ENCODE peak calls at places on chromosome 12, in ten cellular contexts. B is lung, K is breast epithelium, T is mucosa of descending colon, J is heart left ventricle, O is colonic mucosa, L is A549, I is tibial artery, R is ovary, A is esophagus muscularis mucosa. X is an unnamed sample. For H3K9me3, the result is how much of the 10 kb centered on the place peaks cover.

GRCh38 chr12:124720687-124721500 is 142.8 kb downstream of the SCARB1 start:
- DNase-seq in B (no peak), K (peak), T (no peak), J (no peak), O (no peak), L (peak), I (no peak), R (no peak), A (no peak), X (no peak)

GRCh38 chr12:48815281-48816110 is 2.8 kb upstream of the CACNB3 start:
- DNase-seq in B (peak), K (peak), T (peak), J (peak), O (peak), L (peak), I (peak), R (peak), A (peak), X (peak)

GRCh38 chr12:11877869-11878780 is 192.6 kb upstream of the BCL2L14 start:
- DNase-seq in B (no peak), K (no peak), T (peak), J (peak), O (peak), L (peak), I (peak), R (no peak), A (no peak), X (peak)

GRCh38 chr12:71415336-71416231 is 24.0 kb upstream of the LGR5 start:
- DNase-seq in B (no peak), K (no peak), T (no peak), J (no peak), O (peak), L (peak), I (no peak), R (no peak), A (no peak), X (no peak)

GRCh38 chr12:76558684-76559276 is 791 bp downstream of the OSBPL8 start:
- DNase-seq in B (peak), K (peak), T (peak), J (peak), O (peak), L (peak), I (peak), R (peak), A (no peak), X (peak)

GRCh38 chr12:69254046-69254445 is 14.7 kb downstream of the CPSF6 start:
- DNase-seq in B (no peak), K (no peak), T (no peak), J (no peak), O (no peak), L (peak), I (no peak), R (no peak), A (no peak), X (no peak)

GRCh38 chr12:26648999-26649398 is 184.0 kb downstream of the ITPR2 start:
- DNase-seq in B (no peak), K (no peak), T (no peak), J (no peak), O (no peak), L (no peak), I (no peak), R (no peak), A (no peak), X (no peak)

GRCh38 chr12:107282628-107283027 is 189.3 kb upstream of the CRY1 start:
- DNase-seq in B (no peak), K (no peak), T (no peak), J (no peak), O (no peak), L (no peak), I (no peak), R (no peak), A (peak), X (no peak)

GRCh38 chr12:74370608-74371216 is 166.9 kb upstream of the ATXN7L3B start:
- DNase-seq in B (no peak), K (no peak), T (no peak), J (no peak), O (no peak), L (peak), I (no peak), R (no peak), A (no peak), X (no peak)

GRCh38 chr12:79769860-79770485 is 79.2 kb upstream of the PAWR start:
- DNase-seq in B (no peak), K (no peak), T (no peak), J (no peak), O (no peak), L (no peak), I (no peak), R (no peak), A (no peak), X (no peak)

GRCh38 chr12:75553398-75553797 is 42.0 kb upstream of the KRR1 start:
- DNase-seq in B (no peak), K (no peak), T (no peak), J (no peak), O (no peak), L (no peak), I (no peak), R (no peak), A (no peak), X (no peak)

GRCh38 chr12:16189849-16190248 is 87.6 kb downstream of the SLC15A5 start:
- DNase-seq in B (no peak), K (no peak), T (no peak), J (no peak), O (no peak), L (peak), I (no peak), R (no peak), A (no peak), X (no peak)

GRCh38 chr12:75437564-75437963 is 43.0 kb upstream of the GLIPR1 start:
- DNase-seq in B (no peak), K (no peak), T (no peak), J (no peak), O (no peak), L (peak), I (no peak), R (no peak), A (no peak), X (no peak)

GRCh38 chr12:10690906-10691305 is 17.1 kb upstream of the STYK1 start:
- DNase-seq in B (no peak), K (no peak), T (no peak), J (no peak), O (no peak), L (no peak), I (no peak), R (no peak), A (no peak), X (no peak)

GRCh38 chr12:76123301-76124212 is 39.1 kb upstream of the NAP1L1 start:
- DNase-seq in B (no peak), K (no peak), T (no peak), J (no peak), O (no peak), L (no peak), I (no peak), R (no peak), A (peak), X (no peak)

GRCh38 chr12:2498961-2499500 is 295.7 kb upstream of the FKBP4 start:
- DNase-seq in B (no peak), K (no peak), T (peak), J (no peak), O (peak), L (no peak), I (no peak), R (no peak), A (no peak), X (no peak)

GRCh38 chr12:85468356-85469157 is 188.5 kb downstream of the ALX1 start:
- DNase-seq in B (peak), K (no peak), T (no peak), J (no peak), O (peak), L (peak), I (no peak), R (peak), A (no peak), X (no peak)

GRCh38 chr12:95648990-95649791 is 97.9 kb upstream of the USP44 start:
- DNase-seq in B (no peak), K (no peak), T (no peak), J (no peak), O (peak), L (peak), I (no peak), R (no peak), A (no peak), X (no peak)

GRCh38 chr12:10801727-10802126 is 700 bp downstream of the TAS2R7 start:
- DNase-seq in B (no peak), K (no peak), T (no peak), J (no peak), O (no peak), L (no peak), I (no peak), R (no peak), A (no peak), X (no peak)

GRCh38 chr12:68971404-68971803 is 38.4 kb upstream of the CPM start:
- DNase-seq in B (peak), K (no peak), T (no peak), J (no peak), O (no peak), L (peak), I (no peak), R (no peak), A (no peak), X (no peak)

GRCh38 chr12:124848621-124849380 is 14.9 kb downstream of the SCARB1 start:
- DNase-seq in B (no peak), K (no peak), T (no peak), J (no peak), O (no peak), L (no peak), I (no peak), R (no peak), A (no peak), X (no peak)

GRCh38 chr12:91785655-91786489 is 359.8 kb downstream of the BTG1 start:
- DNase-seq in B (no peak), K (no peak), T (no peak), J (no peak), O (no peak), L (no peak), I (no peak), R (no peak), A (no peak), X (no peak)

GRCh38 chr12:14774074-14774943 is 29.0 kb downstream of the WBP11 start:
- DNase-seq in B (peak), K (peak), T (peak), J (peak), O (peak), L (peak), I (peak), R (peak), A (peak), X (peak)

GRCh38 chr12:108806350-108806749 is 51.0 kb downstream of the SSH1 start:
- DNase-seq in B (no peak), K (no peak), T (no peak), J (no peak), O (no peak), L (no peak), I (no peak), R (no peak), A (no peak), X (no peak)

GRCh38 chr12:81022531-81022930 is 55.3 kb upstream of the ACSS3 start:
- DNase-seq in B (no peak), K (no peak), T (no peak), J (no peak), O (no peak), L (no peak), I (no peak), R (no peak), A (no peak), X (no peak)

GRCh38 chr12:49874142-49874897 is 29.4 kb downstream of the FAIM2 start:
- DNase-seq in B (no peak), K (no peak), T (no peak), J (peak), O (no peak), L (no peak), I (no peak), R (peak), A (no peak), X (no peak)

GRCh38 chr12:82803201-82803600 is 116.5 kb downstream of the TMTC2 start:
- DNase-seq in B (no peak), K (no peak), T (no peak), J (no peak), O (no peak), L (no peak), I (no peak), R (no peak), A (no peak), X (no peak)

GRCh38 chr12:15599266-15600037 is 189.7 kb downstream of the EPS8 start:
- DNase-seq in B (peak), K (no peak), T (no peak), J (no peak), O (no peak), L (peak), I (no peak), R (no peak), A (no peak), X (peak)

GRCh38 chr12:31900271-31900670 is 58.9 kb upstream of the RESF1 start:
- DNase-seq in B (no peak), K (no peak), T (no peak), J (no peak), O (no peak), L (no peak), I (no peak), R (no peak), A (no peak), X (no peak)

DNA sequence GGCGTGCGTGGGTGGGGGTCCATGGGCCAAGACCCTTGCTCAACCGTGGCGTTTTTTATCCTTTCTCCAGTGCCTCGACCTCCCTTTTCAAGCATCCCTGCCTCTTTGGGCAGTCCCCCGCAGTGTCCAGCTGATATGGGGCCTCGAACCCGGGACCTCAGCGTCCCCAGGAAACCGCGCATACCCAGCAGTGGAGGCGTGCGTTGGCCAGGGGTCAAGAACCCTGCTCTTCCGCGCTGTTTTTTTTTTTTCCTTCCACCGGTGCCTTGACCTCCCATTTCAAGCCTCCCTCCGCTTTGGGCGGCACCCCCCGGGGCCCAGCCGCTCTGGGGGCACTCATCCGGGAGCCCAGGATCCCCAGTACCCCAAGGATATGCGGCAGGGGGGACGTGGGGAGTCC is 325.8 kb downstream of the ALG10 start:
- DNase-seq in B (no peak), K (no peak), T (no peak), J (no peak), O (no peak), L (peak), I (no peak), R (no peak), A (no peak), X (no peak)
- H3K9me3 ChIP-seq in B (under half), K (half or more), T (half or more), J (under half), O (under half), L (under half), I (under half), R (under half), A (under half), X (under half)

GRCh38 chr12:128627659-128628058 is 196.1 kb downstream of the SLC15A4 start:
- DNase-seq in B (no peak), K (no peak), T (no peak), J (no peak), O (no peak), L (no peak), I (no peak), R (no peak), A (no peak), X (no peak)
- TF ChIP-seq CTCF in B (no peak), K (no peak), T (no peak), J (no peak), O (no peak), L (no peak), I (no peak), R (no peak), A (no peak), X (no peak)

DNA sequence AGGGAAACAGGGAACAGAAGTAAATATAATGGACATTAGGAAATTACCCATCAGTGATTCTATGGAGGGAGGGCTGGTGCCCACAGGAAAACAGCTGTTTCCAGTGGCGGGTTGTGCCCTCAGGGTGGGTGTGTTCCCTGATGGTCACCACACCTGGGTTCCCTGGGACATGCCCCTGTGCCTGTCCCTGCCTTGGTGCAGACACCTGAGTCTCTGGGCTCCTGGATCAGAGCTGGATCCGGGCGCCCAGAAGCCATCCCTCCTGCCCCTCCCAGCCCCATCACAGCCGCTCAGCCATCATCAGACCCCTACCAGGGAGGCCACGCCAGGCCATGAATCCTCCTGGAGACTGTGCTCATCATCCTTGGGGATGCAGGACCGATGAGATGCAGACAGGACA is 307.2 kb upstream of the SFSWAP start:
- DNase-seq in B (no peak), K (no peak), T (no peak), J (no peak), O (no peak), L (no peak), I (no peak), R (no peak), A (no peak), X (no peak)
- H3K9me3 ChIP-seq in B (under half), K (under half), T (under half), J (under half), O (under half), L (under half), I (under half), R (under half), A (under half), X (under half)

GRCh38 chr12:67457799-67458680 is 188.9 kb downstream of the CAND1 start:
- DNase-seq in B (no peak), K (no peak), T (no peak), J (no peak), O (no peak), L (peak), I (peak), R (no peak), A (no peak), X (no peak)
- TF ChIP-seq CTCF in B (no peak), K (no peak), T (no peak), J (peak), O (no peak), L (no peak), I (peak), R (peak), A (peak), X (no peak)

DNA sequence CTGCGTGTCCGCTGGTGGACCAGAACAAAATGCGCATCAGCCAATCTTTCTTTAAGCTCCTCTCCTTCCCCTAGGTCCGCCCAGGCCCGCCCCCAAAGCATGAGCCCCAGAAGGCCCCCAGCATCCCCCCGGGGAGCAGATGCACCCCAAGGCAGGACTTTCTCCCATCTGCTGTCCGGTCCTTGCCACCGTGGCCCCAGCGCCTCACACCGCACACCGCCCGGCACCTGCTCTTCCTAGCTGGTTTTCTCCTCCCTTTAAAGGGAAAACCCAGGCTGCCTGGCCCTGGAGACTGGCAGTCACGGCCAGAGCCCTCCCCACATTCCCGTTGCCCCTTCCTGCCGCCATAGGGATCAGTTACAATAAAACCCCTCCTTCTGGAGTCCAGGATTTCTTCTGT is 30.2 kb downstream of the RIMBP2 start:
- DNase-seq in B (no peak), K (no peak), T (no peak), J (no peak), O (no peak), L (no peak), I (no peak), R (no peak), A (no peak), X (no peak)
- H3K9me3 ChIP-seq in B (under half), K (under half), T (under half), J (under half), O (under half), L (under half), I (under half), R (under half), A (under half), X (under half)

GRCh38 chr12:20212658-20213387 is 155.5 kb upstream of the PDE3A start:
- DNase-seq in B (peak), K (peak), T (peak), J (peak), O (peak), L (peak), I (peak), R (peak), A (no peak), X (peak)
- TF ChIP-seq CTCF in B (no peak), K (no peak), T (no peak), J (no peak), O (no peak), L (no peak), I (no peak), R (no peak), A (no peak), X (no peak)

GRCh38 chr12:132948146-132949066 is 7.7 kb downstream of the ZNF605 start:
- DNase-seq in B (no peak), K (no peak), T (no peak), J (no peak), O (no peak), L (no peak), I (no peak), R (no peak), A (no peak), X (no peak)
- H3K9me3 ChIP-seq in B (under half), K (half or more), T (half or more), J (under half), O (under half), L (half or more), I (under half), R (under half), A (under half), X (half or more)

GRCh38 chr12:106113446-106114083 is 25.2 kb downstream of the NUAK1 start:
- DNase-seq in B (no peak), K (no peak), T (no peak), J (no peak), O (no peak), L (peak), I (peak), R (no peak), A (no peak), X (no peak)

GRCh38 chr12:106118278-106118820 is 20.4 kb downstream of the NUAK1 start:
- DNase-seq in B (no peak), K (no peak), T (no peak), J (no peak), O (no peak), L (no peak), I (no peak), R (no peak), A (no peak), X (no peak)

GRCh38 chr12:106114084-106115068 is 24.4 kb downstream of the NUAK1 start:
- DNase-seq in B (no peak), K (no peak), T (no peak), J (no peak), O (no peak), L (peak), I (peak), R (no peak), A (no peak), X (no peak)

GRCh38 chr12:106113042-106113441 is 25.7 kb downstream of the NUAK1 start:
- DNase-seq in B (no peak), K (no peak), T (no peak), J (no peak), O (no peak), L (no peak), I (no peak), R (no peak), A (no peak), X (no peak)

DNA sequence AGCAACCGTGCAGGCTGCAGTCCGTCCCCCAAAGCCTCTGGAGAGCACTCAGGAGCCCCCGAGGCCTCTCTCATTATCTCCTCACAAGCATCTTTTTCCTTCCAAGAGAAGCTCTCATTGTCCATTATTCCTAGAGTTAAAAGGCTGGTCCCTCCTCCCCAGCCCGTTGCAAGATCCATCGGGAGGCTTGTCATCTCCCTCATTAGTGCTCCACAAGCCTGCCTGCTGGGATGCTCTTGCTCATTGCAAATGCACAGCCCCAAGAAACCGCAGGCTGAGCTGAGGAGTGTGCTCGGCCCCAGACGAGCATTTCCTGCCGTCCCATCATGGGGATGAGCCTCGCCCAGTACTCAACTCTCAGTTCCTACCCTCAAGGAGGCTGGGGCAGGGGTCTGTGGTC is 23.3 kb downstream of the NUAK1 start:
- DNase-seq in B (no peak), K (no peak), T (no peak), J (no peak), O (no peak), L (no peak), I (no peak), R (no peak), A (no peak), X (no peak)
- TF ChIP-seq CTCF in B (no peak), K (no peak), T (no peak), J (no peak), O (no peak), L (no peak), I (no peak), R (no peak), A (no peak), X (no peak)

GRCh38 chr12:34304001-34304400 is 281.7 kb downstream of the ALG10 start:
- DNase-seq in B (no peak), K (no peak), T (no peak), J (peak), O (no peak), L (no peak), I (no peak), R (no peak), A (no peak), X (no peak)

GRCh38 chr12:34306133-34306830 is 284.0 kb downstream of the ALG10 start:
- DNase-seq in B (no peak), K (no peak), T (no peak), J (no peak), O (no peak), L (no peak), I (no peak), R (no peak), A (no peak), X (no peak)

GRCh38 chr12:34304546-34304945 is 282.2 kb downstream of the ALG10 start:
- DNase-seq in B (no peak), K (no peak), T (no peak), J (no peak), O (no peak), L (no peak), I (no peak), R (no peak), A (no peak), X (no peak)

GRCh38 chr12:34303091-34303870 is 281.0 kb downstream of the ALG10 start:
- DNase-seq in B (no peak), K (no peak), T (no peak), J (peak), O (no peak), L (no peak), I (no peak), R (no peak), A (no peak), X (no peak)

GRCh38 chr12:34305176-34305575 is 282.9 kb downstream of the ALG10 start:
- DNase-seq in B (no peak), K (no peak), T (no peak), J (no peak), O (no peak), L (no peak), I (no peak), R (no peak), A (no peak), X (no peak)
- H3K9me3 ChIP-seq in B (under half), K (half or more), T (half or more), J (under half), O (under half), L (under half), I (under half), R (under half), A (under half), X (under half)